ENCODE peak calls at places on chromosome 4, in five cellular contexts. P, H, R, F and U are unnamed samples.

GRCh38 chr4:41939016-41939623 is 3.9 kb downstream of the TMEM33 start:
- DNase-seq in F (no peak), H (no peak), P (no peak), R (no peak), U (no peak)

GRCh38 chr4:6421397-6421796 is 51.0 kb downstream of the PPP2R2C start:
- DNase-seq in P (no peak), H (no peak), R (no peak), F (no peak), U (no peak)

GRCh38 chr4:101931619-101932018 is 141.1 kb downstream of the BANK1 start:
- DNase-seq in R (no peak), H (no peak), P (no peak), F (no peak), U (no peak)

GRCh38 chr4:147498031-147498700 is 17.3 kb downstream of the EDNRA start:
- DNase-seq in R (no peak), H (no peak), P (no peak), F (no peak), U (no peak)

GRCh38 chr4:6019316-6020263 is 1.4 kb upstream of the C4orf50 start:
- DNase-seq in P (peak), H (no peak), F (no peak), R (no peak), U (no peak)

GRCh38 chr4:13496605-13497004 is 12.5 kb upstream of the RAB28 start:
- DNase-seq in R (no peak), H (no peak), P (no peak), F (no peak), U (no peak)

GRCh38 chr4:32569844-32570243 is 1849.7 kb downstream of the PCDH7 start:
- DNase-seq in R (no peak), H (no peak), P (peak), F (no peak), U (no peak)

GRCh38 chr4:186729856-186730255 is 6.2 kb upstream of the FAT1 start:
- DNase-seq in F (no peak), H (no peak), P (no peak), R (no peak), U (no peak)

GRCh38 chr4:47930971-47931804 is 16.8 kb upstream of the NFXL1 start:
- DNase-seq in P (no peak), R (peak), H (no peak), F (no peak), U (no peak)

GRCh38 chr4:98663226-98664006 is 5.0 kb upstream of the TSPAN5 start:
- DNase-seq in R (no peak), H (peak), F (no peak), P (peak), U (peak)

GRCh38 chr4:113844369-113844768 is 82.8 kb upstream of the CAMK2D start:
- DNase-seq in R (no peak), F (no peak), P (no peak), H (no peak), U (no peak)

GRCh38 chr4:25938251-25939186 is 24.5 kb downstream of the SMIM20 start:
- DNase-seq in R (no peak), F (no peak), P (peak), H (no peak), U (peak)

GRCh38 chr4:117331817-117332216 is 246.4 kb upstream of the TRAM1L1 start:
- DNase-seq in H (no peak), F (no peak), R (no peak), P (no peak), U (no peak)

GRCh38 chr4:31325300-31325699 is 605.1 kb downstream of the PCDH7 start:
- DNase-seq in H (no peak), F (no peak), P (no peak), R (no peak), U (no peak)

GRCh38 chr4:100582146-100582545 is 64.3 kb upstream of the EMCN start:
- DNase-seq in F (no peak), H (no peak), R (no peak), P (no peak), U (no peak)

GRCh38 chr4:163476761-163477438 is 3.3 kb upstream of the TKTL2 start:
- DNase-seq in P (no peak), H (no peak), R (no peak), F (no peak), U (no peak)

GRCh38 chr4:56218230-56218895 is 168.9 kb downstream of the AASDH start:
- DNase-seq in P (no peak), H (no peak), R (no peak), F (no peak), U (no peak)

GRCh38 chr4:123484291-123484926 is 87.8 kb downstream of the SPRY1 start:
- DNase-seq in P (no peak), H (no peak), F (no peak), R (no peak), U (no peak)

GRCh38 chr4:137510866-137511265 is 21.4 kb downstream of the PCDH18 start:
- DNase-seq in F (no peak), P (no peak), H (no peak), R (peak), U (no peak)

GRCh38 chr4:56408978-56409377 is 21.7 kb upstream of the AASDH start:
- DNase-seq in R (no peak), H (no peak), P (no peak), F (no peak), U (no peak)